ENCODE peak calls at places on chromosomes 4 and X, in nine cellular contexts. One of them, this sample, is unnamed. For H3K27me3, the result is how much of the 10 kb centered on the place peaks cover.

GRCh38 chrX:71911023-71911730 is 532 bp downstream of the NHSL2 start:
- DNase-seq in CD4-positive, alpha-beta memory T cell: peak
- DNase-seq in cardiac muscle cell: peak
- DNase-seq in H1: peak
- DNase-seq in endodermal cell: peak
- DNase-seq in stomach: no peak
- DNase-seq in fibroblast of lung: no peak
- DNase-seq in sigmoid colon: peak
- DNase-seq in CD8-positive, alpha-beta T cell: peak
- DNase-seq in this sample: peak

GRCh38 chrX:129957241-129958099 is 25.0 kb upstream of the BCORL1 start:
- DNase-seq in CD4-positive, alpha-beta memory T cell: no peak
- DNase-seq in cardiac muscle cell: peak
- DNase-seq in H1: no peak
- DNase-seq in endodermal cell: peak
- DNase-seq in stomach: peak
- DNase-seq in fibroblast of lung: peak
- DNase-seq in sigmoid colon: peak
- DNase-seq in CD8-positive, alpha-beta T cell: no peak
- DNase-seq in this sample: peak

GRCh38 chrX:64853424-64853823 is 122.8 kb downstream of the ZC4H2 start:
- DNase-seq in CD4-positive, alpha-beta memory T cell: no peak
- DNase-seq in cardiac muscle cell: no peak
- DNase-seq in H1: no peak
- DNase-seq in endodermal cell: no peak
- DNase-seq in stomach: no peak
- DNase-seq in fibroblast of lung: no peak
- DNase-seq in sigmoid colon: no peak
- DNase-seq in CD8-positive, alpha-beta T cell: no peak
- DNase-seq in this sample: no peak

GRCh38 chr4:31803511-31804195 is 1083.5 kb downstream of the PCDH7 start:
- DNase-seq in CD4-positive, alpha-beta memory T cell: no peak
- DNase-seq in cardiac muscle cell: peak
- DNase-seq in H1: no peak
- DNase-seq in endodermal cell: no peak
- DNase-seq in stomach: no peak
- DNase-seq in fibroblast of lung: peak
- DNase-seq in sigmoid colon: no peak
- DNase-seq in CD8-positive, alpha-beta T cell: no peak
- DNase-seq in this sample: no peak

GRCh38 chrX:30246769-30247489 is at the start of gene MAGEB1:
- DNase-seq in CD4-positive, alpha-beta memory T cell: no peak
- DNase-seq in cardiac muscle cell: no peak
- DNase-seq in H1: peak
- DNase-seq in endodermal cell: peak
- DNase-seq in stomach: no peak
- DNase-seq in fibroblast of lung: no peak
- DNase-seq in sigmoid colon: no peak
- DNase-seq in CD8-positive, alpha-beta T cell: no peak
- DNase-seq in this sample: no peak

GRCh38 chr4:73891739-73892405 is 22.7 kb downstream of the CXCL1 start:
- DNase-seq in CD4-positive, alpha-beta memory T cell: no peak
- DNase-seq in cardiac muscle cell: no peak
- DNase-seq in H1: no peak
- DNase-seq in endodermal cell: no peak
- DNase-seq in stomach: no peak
- DNase-seq in fibroblast of lung: peak
- DNase-seq in sigmoid colon: no peak
- DNase-seq in CD8-positive, alpha-beta T cell: no peak
- DNase-seq in this sample: no peak

GRCh38 chr4:153152453-153153338 is 51.5 kb upstream of the TRIM2 start:
- DNase-seq in CD4-positive, alpha-beta memory T cell: peak
- DNase-seq in cardiac muscle cell: peak
- DNase-seq in H1: peak
- DNase-seq in endodermal cell: peak
- DNase-seq in stomach: peak
- DNase-seq in fibroblast of lung: peak
- DNase-seq in sigmoid colon: no peak
- DNase-seq in CD8-positive, alpha-beta T cell: peak
- DNase-seq in this sample: peak

GRCh38 chrX:11427082-11428033 is 134.1 kb downstream of the AMELX start:
- DNase-seq in CD4-positive, alpha-beta memory T cell: no peak
- DNase-seq in cardiac muscle cell: peak
- DNase-seq in H1: peak
- DNase-seq in endodermal cell: peak
- DNase-seq in stomach: peak
- DNase-seq in fibroblast of lung: peak
- DNase-seq in sigmoid colon: peak
- DNase-seq in CD8-positive, alpha-beta T cell: no peak
- DNase-seq in this sample: peak

GRCh38 chrX:22666441-22666840 is 333.3 kb upstream of the DDX53 start:
- DNase-seq in CD4-positive, alpha-beta memory T cell: no peak
- DNase-seq in cardiac muscle cell: peak
- DNase-seq in H1: peak
- DNase-seq in endodermal cell: peak
- DNase-seq in stomach: no peak
- DNase-seq in fibroblast of lung: peak
- DNase-seq in sigmoid colon: no peak
- DNase-seq in CD8-positive, alpha-beta T cell: no peak
- DNase-seq in this sample: no peak

GRCh38 chr4:107292979-107293378 is 256.9 kb upstream of the DKK2 start:
- DNase-seq in CD4-positive, alpha-beta memory T cell: no peak
- DNase-seq in cardiac muscle cell: no peak
- DNase-seq in H1: no peak
- DNase-seq in endodermal cell: no peak
- DNase-seq in stomach: no peak
- DNase-seq in fibroblast of lung: no peak
- DNase-seq in sigmoid colon: no peak
- DNase-seq in CD8-positive, alpha-beta T cell: no peak
- DNase-seq in this sample: no peak

GRCh38 chr4:90951037-90951436 is 823.8 kb downstream of the CCSER1 start:
- DNase-seq in CD4-positive, alpha-beta memory T cell: no peak
- DNase-seq in cardiac muscle cell: no peak
- DNase-seq in H1: no peak
- DNase-seq in endodermal cell: no peak
- DNase-seq in stomach: no peak
- DNase-seq in fibroblast of lung: peak
- DNase-seq in sigmoid colon: no peak
- DNase-seq in CD8-positive, alpha-beta T cell: no peak
- DNase-seq in this sample: peak

GRCh38 chr4:90950385-90950841 is 823.2 kb downstream of the CCSER1 start:
- DNase-seq in CD4-positive, alpha-beta memory T cell: no peak
- DNase-seq in cardiac muscle cell: peak
- DNase-seq in H1: no peak
- DNase-seq in endodermal cell: no peak
- DNase-seq in stomach: no peak
- DNase-seq in fibroblast of lung: peak
- DNase-seq in sigmoid colon: no peak
- DNase-seq in CD8-positive, alpha-beta T cell: no peak
- DNase-seq in this sample: no peak
- H3K4me3 ChIP-seq in CD4-positive, alpha-beta memory T cell: no peak
- H3K4me3 ChIP-seq in cardiac muscle cell: no peak
- H3K4me3 ChIP-seq in H1: no peak
- H3K4me3 ChIP-seq in endodermal cell: peak
- H3K4me3 ChIP-seq in stomach: no peak
- H3K4me3 ChIP-seq in fibroblast of lung: peak
- H3K4me3 ChIP-seq in sigmoid colon: no peak
- H3K4me3 ChIP-seq in CD8-positive, alpha-beta T cell: no peak
- H3K4me3 ChIP-seq in this sample: no peak

GRCh38 chr4:26105372-26105771 is 191.4 kb downstream of the SMIM20 start:
- DNase-seq in CD4-positive, alpha-beta memory T cell: no peak
- DNase-seq in cardiac muscle cell: no peak
- DNase-seq in H1: no peak
- DNase-seq in endodermal cell: no peak
- DNase-seq in stomach: no peak
- DNase-seq in fibroblast of lung: peak
- DNase-seq in sigmoid colon: no peak
- DNase-seq in CD8-positive, alpha-beta T cell: no peak
- DNase-seq in this sample: no peak

GRCh38 chr4:26105815-26106699 is 192.0 kb downstream of the SMIM20 start:
- DNase-seq in CD4-positive, alpha-beta memory T cell: no peak
- DNase-seq in cardiac muscle cell: no peak
- DNase-seq in H1: no peak
- DNase-seq in endodermal cell: no peak
- DNase-seq in stomach: no peak
- DNase-seq in fibroblast of lung: peak
- DNase-seq in sigmoid colon: no peak
- DNase-seq in CD8-positive, alpha-beta T cell: no peak
- DNase-seq in this sample: no peak

GRCh38 chr4:26108024-26108423 is 194.0 kb downstream of the SMIM20 start:
- DNase-seq in CD4-positive, alpha-beta memory T cell: no peak
- DNase-seq in cardiac muscle cell: no peak
- DNase-seq in H1: no peak
- DNase-seq in endodermal cell: no peak
- DNase-seq in stomach: no peak
- DNase-seq in fibroblast of lung: no peak
- DNase-seq in sigmoid colon: no peak
- DNase-seq in CD8-positive, alpha-beta T cell: no peak
- DNase-seq in this sample: no peak

GRCh38 chr4:26113339-26113940 is 199.4 kb downstream of the SMIM20 start:
- DNase-seq in CD4-positive, alpha-beta memory T cell: no peak
- DNase-seq in cardiac muscle cell: no peak
- DNase-seq in H1: no peak
- DNase-seq in endodermal cell: no peak
- DNase-seq in stomach: no peak
- DNase-seq in fibroblast of lung: no peak
- DNase-seq in sigmoid colon: no peak
- DNase-seq in CD8-positive, alpha-beta T cell: no peak
- DNase-seq in this sample: no peak

DNA sequence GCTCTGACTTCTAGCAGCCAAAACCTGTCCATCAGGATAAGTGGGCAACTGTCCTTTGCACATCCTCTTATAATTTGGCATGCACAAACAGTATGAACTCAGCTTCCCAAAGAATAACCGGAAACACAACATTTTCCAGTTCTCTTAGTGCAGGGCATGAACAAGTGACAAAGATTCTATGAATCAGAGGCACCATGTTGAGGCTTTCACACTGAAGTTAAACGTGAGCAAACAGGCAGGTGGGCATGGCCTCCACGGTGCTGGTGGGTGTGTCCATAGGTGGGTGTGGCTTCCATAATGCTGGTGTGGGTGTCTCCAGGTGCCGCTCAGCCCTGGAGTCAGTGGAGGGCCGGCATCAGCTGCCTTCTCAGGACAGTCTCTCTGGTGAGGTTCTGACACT is 196.5 kb downstream of the SMIM20 start:
- DNase-seq in CD4-positive, alpha-beta memory T cell: no peak
- DNase-seq in cardiac muscle cell: no peak
- DNase-seq in H1: no peak
- DNase-seq in endodermal cell: no peak
- DNase-seq in stomach: no peak
- DNase-seq in fibroblast of lung: no peak
- DNase-seq in sigmoid colon: no peak
- DNase-seq in CD8-positive, alpha-beta T cell: no peak
- DNase-seq in this sample: no peak
- H3K27me3 ChIP-seq in CD4-positive, alpha-beta memory T cell: under half
- H3K27me3 ChIP-seq in cardiac muscle cell: under half
- H3K27me3 ChIP-seq in H1: under half
- H3K27me3 ChIP-seq in endodermal cell: under half
- H3K27me3 ChIP-seq in stomach: under half
- H3K27me3 ChIP-seq in fibroblast of lung: under half
- H3K27me3 ChIP-seq in sigmoid colon: under half
- H3K27me3 ChIP-seq in CD8-positive, alpha-beta T cell: under half
- H3K27me3 ChIP-seq in this sample: under half

GRCh38 chrX:23786268-23786815 is 3.4 kb downstream of the SAT1 start:
- DNase-seq in CD4-positive, alpha-beta memory T cell: no peak
- DNase-seq in cardiac muscle cell: no peak
- DNase-seq in H1: no peak
- DNase-seq in endodermal cell: no peak
- DNase-seq in stomach: no peak
- DNase-seq in fibroblast of lung: peak
- DNase-seq in sigmoid colon: no peak
- DNase-seq in CD8-positive, alpha-beta T cell: no peak
- DNase-seq in this sample: no peak

GRCh38 chrX:23783569-23784486 is 855 bp downstream of the SAT1 start:
- DNase-seq in CD4-positive, alpha-beta memory T cell: peak
- DNase-seq in cardiac muscle cell: no peak
- DNase-seq in H1: no peak
- DNase-seq in endodermal cell: peak
- DNase-seq in stomach: no peak
- DNase-seq in fibroblast of lung: peak
- DNase-seq in sigmoid colon: no peak
- DNase-seq in CD8-positive, alpha-beta T cell: no peak
- DNase-seq in this sample: no peak

GRCh38 chrX:23787745-23788118 is 4.8 kb downstream of the SAT1 start:
- DNase-seq in CD4-positive, alpha-beta memory T cell: no peak
- DNase-seq in cardiac muscle cell: no peak
- DNase-seq in H1: no peak
- DNase-seq in endodermal cell: no peak
- DNase-seq in stomach: no peak
- DNase-seq in fibroblast of lung: no peak
- DNase-seq in sigmoid colon: no peak
- DNase-seq in CD8-positive, alpha-beta T cell: no peak
- DNase-seq in this sample: no peak

GRCh38 chrX:23784487-23785301 is 1.7 kb downstream of the SAT1 start:
- DNase-seq in CD4-positive, alpha-beta memory T cell: no peak
- DNase-seq in cardiac muscle cell: no peak
- DNase-seq in H1: no peak
- DNase-seq in endodermal cell: no peak
- DNase-seq in stomach: no peak
- DNase-seq in fibroblast of lung: peak
- DNase-seq in sigmoid colon: no peak
- DNase-seq in CD8-positive, alpha-beta T cell: no peak
- DNase-seq in this sample: no peak

GRCh38 chrX:23785564-23785963 is 2.6 kb downstream of the SAT1 start:
- DNase-seq in CD4-positive, alpha-beta memory T cell: no peak
- DNase-seq in cardiac muscle cell: peak
- DNase-seq in H1: no peak
- DNase-seq in endodermal cell: no peak
- DNase-seq in stomach: no peak
- DNase-seq in fibroblast of lung: no peak
- DNase-seq in sigmoid colon: no peak
- DNase-seq in CD8-positive, alpha-beta T cell: no peak
- DNase-seq in this sample: no peak
- H3K4me3 ChIP-seq in CD4-positive, alpha-beta memory T cell: no peak
- H3K4me3 ChIP-seq in cardiac muscle cell: no peak
- H3K4me3 ChIP-seq in H1: no peak
- H3K4me3 ChIP-seq in endodermal cell: no peak
- H3K4me3 ChIP-seq in stomach: peak
- H3K4me3 ChIP-seq in fibroblast of lung: peak
- H3K4me3 ChIP-seq in sigmoid colon: peak
- H3K4me3 ChIP-seq in CD8-positive, alpha-beta T cell: no peak
- H3K4me3 ChIP-seq in this sample: no peak

GRCh38 chrX:26352891-26353430 is 137.0 kb downstream of the MAGEB5 start:
- DNase-seq in CD4-positive, alpha-beta memory T cell: no peak
- DNase-seq in cardiac muscle cell: no peak
- DNase-seq in H1: no peak
- DNase-seq in endodermal cell: no peak
- DNase-seq in stomach: no peak
- DNase-seq in fibroblast of lung: no peak
- DNase-seq in sigmoid colon: no peak
- DNase-seq in CD8-positive, alpha-beta T cell: no peak
- DNase-seq in this sample: no peak

DNA sequence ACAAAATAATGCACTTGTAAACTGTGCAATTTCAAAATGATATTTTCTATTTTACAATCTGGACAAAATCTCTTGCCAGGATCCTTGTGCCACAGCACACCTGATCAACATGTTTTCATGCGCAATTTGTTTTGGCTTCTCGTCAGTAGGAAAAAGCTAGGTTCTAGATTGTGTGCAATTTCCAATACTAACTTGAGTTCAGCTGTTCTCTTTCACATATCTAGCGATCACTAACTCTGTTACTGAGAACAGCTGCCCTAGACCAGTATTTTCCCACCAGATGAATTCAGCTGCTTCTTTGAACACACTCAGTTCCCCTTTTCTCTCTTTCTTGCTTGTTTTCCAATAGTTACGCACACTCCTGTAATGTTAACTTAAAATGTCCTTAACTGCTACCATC is 131.2 kb downstream of the MAGEB5 start:
- DNase-seq in CD4-positive, alpha-beta memory T cell: no peak
- DNase-seq in cardiac muscle cell: no peak
- DNase-seq in H1: no peak
- DNase-seq in endodermal cell: no peak
- DNase-seq in stomach: no peak
- DNase-seq in fibroblast of lung: no peak
- DNase-seq in sigmoid colon: no peak
- DNase-seq in CD8-positive, alpha-beta T cell: no peak
- DNase-seq in this sample: peak
- H3K27me3 ChIP-seq in CD4-positive, alpha-beta memory T cell: under half
- H3K27me3 ChIP-seq in cardiac muscle cell: under half
- H3K27me3 ChIP-seq in H1: under half
- H3K27me3 ChIP-seq in endodermal cell: under half
- H3K27me3 ChIP-seq in stomach: under half
- H3K27me3 ChIP-seq in fibroblast of lung: under half
- H3K27me3 ChIP-seq in sigmoid colon: under half
- H3K27me3 ChIP-seq in CD8-positive, alpha-beta T cell: under half
- H3K27me3 ChIP-seq in this sample: under half

This sample was measured in body of pancreas.